ENCODE peak calls at places on chromosomes 7 and 10, in four cellular contexts. G is omental fat pad, M is tibial nerve, Y is epithelial cell of esophagus. L is an unnamed sample.

GRCh38 chr7:67854236-67854635 is 857.6 kb downstream of the TYW1 start:
- DNase-seq in G (no peak), M (no peak), Y (no peak), L (peak)

GRCh38 chr7:78953090-78953489 is 500.4 kb downstream of the MAGI2 start:
- DNase-seq in G (no peak), M (no peak), Y (no peak), L (peak)

GRCh38 chr7:106480161-106480579 is 180.8 kb downstream of the CCDC71L start:
- DNase-seq in G (no peak), M (no peak), Y (no peak), L (no peak)

GRCh38 chr7:127252380-127252718 is 392 bp downstream of the GRM8 start:
- DNase-seq in G (no peak), M (no peak), Y (no peak), L (no peak)

GRCh38 chr7:119197872-119198527 is 973.5 kb downstream of the ANKRD7 start:
- DNase-seq in G (no peak), M (no peak), Y (peak), L (peak)

GRCh38 chr7:114652041-114652440 is 237.4 kb downstream of the FOXP2 start:
- DNase-seq in G (no peak), M (no peak), Y (peak), L (no peak)

GRCh38 chr7:147276783-147277370 is 1160.3 kb downstream of the CNTNAP2 start:
- DNase-seq in G (no peak), M (no peak), Y (no peak), L (no peak)

GRCh38 chr7:108452707-108453106 is 3.5 kb downstream of the NRCAM start:
- DNase-seq in G (no peak), M (no peak), Y (peak), L (peak)

GRCh38 chr7:97025130-97025499 is 484 bp upstream of the DLX5 start:
- DNase-seq in G (no peak), M (no peak), Y (no peak), L (no peak)

GRCh38 chr10:119299531-119299930 is 92.2 kb downstream of the GRK5 start:
- DNase-seq in G (no peak), M (no peak), Y (no peak), L (peak)
- TF ChIP-seq CTCF in G (no peak), M (no peak), Y (no peak), L (peak)

GRCh38 chr10:22617516-22617915 is 96.9 kb downstream of the PIP4K2A start:
- DNase-seq in G (no peak), M (no peak), Y (no peak), L (no peak)
- TF ChIP-seq CTCF in G (no peak), M (no peak), Y (no peak), L (no peak)

DNA sequence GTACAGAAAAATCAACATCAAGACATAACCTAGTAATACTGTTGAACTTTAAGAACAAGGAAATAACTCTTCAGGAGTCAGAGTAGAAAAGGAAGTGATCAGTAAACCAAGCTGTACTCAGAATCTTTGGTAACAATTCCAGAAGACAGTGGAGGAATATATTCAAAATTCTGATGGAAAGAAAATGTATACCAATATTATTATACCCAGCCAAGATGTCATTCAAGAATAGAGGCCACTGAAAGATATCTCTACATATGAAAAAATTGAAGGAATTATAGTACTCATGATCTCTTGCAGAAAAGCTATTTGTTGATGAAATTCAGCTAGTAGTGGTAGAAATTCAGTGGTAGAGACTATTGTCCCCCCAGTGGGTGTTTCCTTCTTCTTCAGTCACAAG is 182.6 kb upstream of the ZMIZ1 start:
- DNase-seq in G (no peak), M (no peak), Y (no peak), L (no peak)
- TF ChIP-seq CTCF in G (no peak), M (no peak), Y (no peak), L (no peak)

GRCh38 chr10:87842776-87843497 is 20.4 kb downstream of the KLLN start:
- DNase-seq in G (no peak), M (no peak), Y (peak), L (peak)

GRCh38 chr10:87843714-87844113 is 19.6 kb downstream of the KLLN start:
- DNase-seq in G (no peak), M (no peak), Y (no peak), L (no peak)

GRCh38 chr10:87844837-87845623 is 18.3 kb downstream of the KLLN start:
- DNase-seq in G (no peak), M (no peak), Y (peak), L (peak)

GRCh38 chr10:87841215-87841614 is 22.1 kb downstream of the KLLN start:
- DNase-seq in G (no peak), M (no peak), Y (no peak), L (no peak)

GRCh38 chr10:87842220-87842641 is 21.1 kb downstream of the KLLN start:
- DNase-seq in G (no peak), M (no peak), Y (peak), L (no peak)
- TF ChIP-seq CTCF in G (no peak), M (no peak), Y (no peak), L (no peak)

DNA sequence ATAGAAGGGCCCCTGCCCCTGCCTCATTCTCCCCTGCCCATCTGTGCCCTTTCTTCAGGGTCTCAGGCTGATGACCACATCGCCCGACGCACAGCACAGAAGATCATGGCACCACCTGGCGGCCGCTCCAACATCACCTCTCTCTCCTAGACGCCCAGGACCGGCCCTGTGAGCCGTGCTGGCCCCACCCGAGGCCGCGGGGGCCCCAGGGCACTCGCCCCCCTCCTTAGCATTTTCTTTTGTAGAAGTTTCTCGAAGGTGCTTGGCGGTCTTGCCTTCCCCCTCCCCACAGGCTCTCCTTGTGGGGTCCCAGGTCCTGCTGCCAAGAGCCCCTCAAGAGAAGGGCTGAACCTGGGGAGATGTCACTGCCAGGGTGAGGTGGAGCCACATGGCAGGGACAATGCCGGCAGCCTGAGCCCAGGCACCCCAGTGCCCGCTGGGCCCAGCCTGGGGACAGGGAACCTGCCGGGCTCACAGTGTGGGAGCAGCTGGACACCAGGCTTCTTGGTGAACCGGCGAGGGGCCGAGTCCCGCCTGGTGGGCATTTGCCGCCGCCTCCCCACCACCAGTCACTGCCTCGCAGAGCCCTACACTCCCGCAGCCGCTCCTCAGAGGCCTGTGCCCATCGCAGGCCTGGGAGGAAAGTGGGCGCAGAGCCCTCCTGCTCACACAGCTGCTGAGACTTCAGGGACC is 18.2 kb downstream of the DPYSL4 start:
- DNase-seq in G (no peak), M (no peak), Y (no peak), L (no peak)
- TF ChIP-seq CTCF in G (no peak), M (no peak), Y (no peak), L (no peak)

GRCh38 chr7:144785491-144785890 is 50.4 kb downstream of the TPK1 start:
- DNase-seq in G (no peak), M (no peak), Y (no peak), L (no peak)

GRCh38 chr7:144786522-144786921 is 49.3 kb downstream of the TPK1 start:
- DNase-seq in G (no peak), M (no peak), Y (peak), L (peak)

GRCh38 chr7:144784943-144785342 is 50.9 kb downstream of the TPK1 start:
- DNase-seq in G (no peak), M (no peak), Y (peak), L (peak)

GRCh38 chr7:144786079-144786478 is 49.8 kb downstream of the TPK1 start:
- DNase-seq in G (no peak), M (no peak), Y (no peak), L (no peak)

DNA sequence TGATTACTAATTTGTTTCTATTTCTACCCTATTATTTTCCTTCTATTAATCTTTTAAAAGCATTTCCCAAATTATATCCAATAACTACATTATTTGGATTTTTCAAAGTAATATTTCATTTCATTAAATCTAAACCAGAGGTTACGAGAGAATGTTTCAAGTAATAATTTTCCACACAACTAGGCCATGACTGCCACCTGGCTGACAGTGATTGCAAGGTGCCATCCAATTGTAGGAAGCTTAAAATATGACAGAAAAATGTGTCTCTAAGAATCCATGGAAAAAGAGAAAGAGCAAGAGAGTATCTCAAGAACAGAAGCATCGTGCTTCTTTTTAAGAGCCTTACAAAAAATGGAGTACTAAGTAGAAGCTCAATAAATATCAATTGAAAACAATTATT is 48.7 kb downstream of the TPK1 start:
- DNase-seq in G (no peak), M (no peak), Y (peak), L (no peak)
- TF ChIP-seq CTCF in G (no peak), M (no peak), Y (peak), L (peak)

DNA sequence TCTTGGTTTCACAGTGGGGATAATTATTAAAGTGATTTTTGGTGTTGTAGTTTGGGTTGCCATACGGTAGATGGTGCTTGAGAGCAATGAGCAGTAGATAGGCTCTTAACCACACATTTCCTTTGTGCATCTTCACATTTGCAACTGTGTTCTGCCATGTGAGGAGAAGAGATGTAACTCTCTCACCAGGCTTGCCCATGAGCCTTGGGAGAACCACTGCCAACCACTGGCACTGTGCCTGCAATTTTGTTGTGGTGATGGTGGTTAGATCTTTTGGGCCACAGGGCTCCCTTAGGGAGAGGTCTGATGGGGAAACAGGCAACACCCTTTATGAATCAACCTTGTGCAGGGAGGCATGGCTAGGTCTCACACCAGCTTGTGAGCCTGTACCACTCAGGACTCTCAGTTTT is 204.3 kb downstream of the CCDC7 start:
- DNase-seq in G (no peak), M (no peak), Y (no peak), L (peak)
- TF ChIP-seq CTCF in G (no peak), M (no peak), Y (no peak), L (no peak)

GRCh38 chr10:69588358-69588757 is 15.1 kb upstream of the NEUROG3 start:
- DNase-seq in G (no peak), M (no peak), Y (no peak), L (no peak)
- TF ChIP-seq CTCF in G (no peak), M (no peak), Y (no peak), L (no peak)

L was measured in fibroblast of mammary gland.